ENCODE peak calls at places on chromosomes 13 and 19, in seven cellular contexts. One of them, this sample, is unnamed.

GRCh38 chr19:46489445-46490272 is 6.0 kb downstream of the PNMA8B start:
- DNase-seq in activated CD8-positive, alpha-beta memory T cell treated with anti-CD3 and anti-CD28 coated beads for 1 hour: no peak
- DNase-seq in dorsolateral prefrontal cortex: peak
- DNase-seq in C1 segment of cervical spinal cord: peak
- DNase-seq in pancreas: peak
- DNase-seq in stimulated activated CD4-positive, alpha-beta T cell treated with anti-CD3 and anti-CD28 coated beads, Interleukin-1b, Interleukin-23, amount 100 ng/mL, for 24 hours: no peak
- DNase-seq in GM04504: no peak
- DNase-seq in this sample: peak

GRCh38 chr19:49788857-49789256 is 22.1 kb downstream of the AP2A1 start:
- DNase-seq in activated CD8-positive, alpha-beta memory T cell treated with anti-CD3 and anti-CD28 coated beads for 1 hour: no peak
- DNase-seq in dorsolateral prefrontal cortex: no peak
- DNase-seq in C1 segment of cervical spinal cord: no peak
- DNase-seq in pancreas: no peak
- DNase-seq in stimulated activated CD4-positive, alpha-beta T cell treated with anti-CD3 and anti-CD28 coated beads, Interleukin-1b, Interleukin-23, amount 100 ng/mL, for 24 hours: no peak
- DNase-seq in GM04504: no peak
- DNase-seq in this sample: no peak

GRCh38 chr19:18807861-18808331 is 16.8 kb upstream of the COMP start:
- DNase-seq in activated CD8-positive, alpha-beta memory T cell treated with anti-CD3 and anti-CD28 coated beads for 1 hour: no peak
- DNase-seq in dorsolateral prefrontal cortex: no peak
- DNase-seq in C1 segment of cervical spinal cord: no peak
- DNase-seq in pancreas: no peak
- DNase-seq in stimulated activated CD4-positive, alpha-beta T cell treated with anti-CD3 and anti-CD28 coated beads, Interleukin-1b, Interleukin-23, amount 100 ng/mL, for 24 hours: no peak
- DNase-seq in GM04504: peak
- DNase-seq in this sample: no peak

GRCh38 chr13:74657765-74658164 is 523.6 kb upstream of the KLF12 start:
- DNase-seq in activated CD8-positive, alpha-beta memory T cell treated with anti-CD3 and anti-CD28 coated beads for 1 hour: no peak
- DNase-seq in dorsolateral prefrontal cortex: no peak
- DNase-seq in C1 segment of cervical spinal cord: no peak
- DNase-seq in pancreas: no peak
- DNase-seq in stimulated activated CD4-positive, alpha-beta T cell treated with anti-CD3 and anti-CD28 coated beads, Interleukin-1b, Interleukin-23, amount 100 ng/mL, for 24 hours: no peak
- DNase-seq in GM04504: no peak
- DNase-seq in this sample: no peak

GRCh38 chr19:33403973-33404304 is 30.4 kb downstream of the CEBPG start:
- DNase-seq in activated CD8-positive, alpha-beta memory T cell treated with anti-CD3 and anti-CD28 coated beads for 1 hour: no peak
- DNase-seq in dorsolateral prefrontal cortex: peak
- DNase-seq in C1 segment of cervical spinal cord: no peak
- DNase-seq in pancreas: peak
- DNase-seq in stimulated activated CD4-positive, alpha-beta T cell treated with anti-CD3 and anti-CD28 coated beads, Interleukin-1b, Interleukin-23, amount 100 ng/mL, for 24 hours: no peak
- DNase-seq in GM04504: no peak
- DNase-seq in this sample: no peak

GRCh38 chr13:56009418-56009817 is 1131.3 kb upstream of the PRR20A start:
- DNase-seq in activated CD8-positive, alpha-beta memory T cell treated with anti-CD3 and anti-CD28 coated beads for 1 hour: no peak
- DNase-seq in dorsolateral prefrontal cortex: no peak
- DNase-seq in C1 segment of cervical spinal cord: no peak
- DNase-seq in pancreas: no peak
- DNase-seq in stimulated activated CD4-positive, alpha-beta T cell treated with anti-CD3 and anti-CD28 coated beads, Interleukin-1b, Interleukin-23, amount 100 ng/mL, for 24 hours: no peak
- DNase-seq in GM04504: no peak
- DNase-seq in this sample: no peak

GRCh38 chr19:6116749-6117430 is 6.6 kb upstream of the RFX2 start:
- DNase-seq in activated CD8-positive, alpha-beta memory T cell treated with anti-CD3 and anti-CD28 coated beads for 1 hour: no peak
- DNase-seq in dorsolateral prefrontal cortex: no peak
- DNase-seq in C1 segment of cervical spinal cord: no peak
- DNase-seq in pancreas: no peak
- DNase-seq in stimulated activated CD4-positive, alpha-beta T cell treated with anti-CD3 and anti-CD28 coated beads, Interleukin-1b, Interleukin-23, amount 100 ng/mL, for 24 hours: no peak
- DNase-seq in GM04504: no peak
- DNase-seq in this sample: no peak

GRCh38 chr13:52597676-52598075 is 44.6 kb upstream of the HNRNPA1L2 start:
- DNase-seq in activated CD8-positive, alpha-beta memory T cell treated with anti-CD3 and anti-CD28 coated beads for 1 hour: no peak
- DNase-seq in dorsolateral prefrontal cortex: no peak
- DNase-seq in C1 segment of cervical spinal cord: no peak
- DNase-seq in pancreas: no peak
- DNase-seq in stimulated activated CD4-positive, alpha-beta T cell treated with anti-CD3 and anti-CD28 coated beads, Interleukin-1b, Interleukin-23, amount 100 ng/mL, for 24 hours: no peak
- DNase-seq in GM04504: no peak
- DNase-seq in this sample: no peak

GRCh38 chr19:15265849-15266248 is 33.6 kb upstream of the EPHX3 start:
- DNase-seq in activated CD8-positive, alpha-beta memory T cell treated with anti-CD3 and anti-CD28 coated beads for 1 hour: no peak
- DNase-seq in dorsolateral prefrontal cortex: peak
- DNase-seq in C1 segment of cervical spinal cord: peak
- DNase-seq in pancreas: peak
- DNase-seq in stimulated activated CD4-positive, alpha-beta T cell treated with anti-CD3 and anti-CD28 coated beads, Interleukin-1b, Interleukin-23, amount 100 ng/mL, for 24 hours: no peak
- DNase-seq in GM04504: peak
- DNase-seq in this sample: peak

GRCh38 chr13:27442071-27442647 is 8.2 kb downstream of the MTIF3 start:
- DNase-seq in activated CD8-positive, alpha-beta memory T cell treated with anti-CD3 and anti-CD28 coated beads for 1 hour: no peak
- DNase-seq in dorsolateral prefrontal cortex: no peak
- DNase-seq in C1 segment of cervical spinal cord: no peak
- DNase-seq in pancreas: no peak
- DNase-seq in stimulated activated CD4-positive, alpha-beta T cell treated with anti-CD3 and anti-CD28 coated beads, Interleukin-1b, Interleukin-23, amount 100 ng/mL, for 24 hours: no peak
- DNase-seq in GM04504: no peak
- DNase-seq in this sample: no peak

GRCh38 chr19:41023193-41023592 is 32.1 kb downstream of the CYP2B6 start:
- DNase-seq in activated CD8-positive, alpha-beta memory T cell treated with anti-CD3 and anti-CD28 coated beads for 1 hour: no peak
- DNase-seq in dorsolateral prefrontal cortex: no peak
- DNase-seq in C1 segment of cervical spinal cord: no peak
- DNase-seq in pancreas: no peak
- DNase-seq in stimulated activated CD4-positive, alpha-beta T cell treated with anti-CD3 and anti-CD28 coated beads, Interleukin-1b, Interleukin-23, amount 100 ng/mL, for 24 hours: no peak
- DNase-seq in GM04504: no peak
- DNase-seq in this sample: no peak

GRCh38 chr19:10871711-10872550 is 578 bp downstream of the CARM1 start:
- DNase-seq in activated CD8-positive, alpha-beta memory T cell treated with anti-CD3 and anti-CD28 coated beads for 1 hour: peak
- DNase-seq in dorsolateral prefrontal cortex: peak
- DNase-seq in C1 segment of cervical spinal cord: no peak
- DNase-seq in pancreas: peak
- DNase-seq in stimulated activated CD4-positive, alpha-beta T cell treated with anti-CD3 and anti-CD28 coated beads, Interleukin-1b, Interleukin-23, amount 100 ng/mL, for 24 hours: peak
- DNase-seq in GM04504: no peak
- DNase-seq in this sample: no peak